ENCODE peak calls at places on chromosomes 12 and 14, in eight cellular contexts. L is activated CD4-positive, alpha-beta T cell treated with anti-CD3 and anti-CD28 coated beads for 48 hours; H is fibroblast of the aortic adventitia; N is ovary; V is activated T-cell treated with anti-CD3 and anti-CD28 coated beads, Interleukin-2, amount 50 U/mL, for 48 hours; J is fibroblast of lung; I is GM23338; D is non-pigmented ciliary epithelial cell. F is an unnamed sample.
A peak's percentile ranks its signal among the peaks of the same experiment; 100 is the strongest.

GRCh38 chr12:111529424-111530368 is 69.4 kb downstream of the ATXN2 start:
- DNase-seq in J (peak; percentile 56), N (peak; percentile 47), V (peak; percentile 75), L (peak; percentile 70), I (peak; percentile 84), H (peak; percentile 59), D (peak; percentile 10), F (peak; percentile 8)

GRCh38 chr12:89450922-89451321 is 73.7 kb downstream of the GALNT4 start:
- DNase-seq in L (no peak), V (no peak), H (peak; percentile 80), D (no peak), I (peak; percentile 56), J (peak; percentile 87), N (no peak), F (no peak)

GRCh38 chr12:30968211-30968610 is 41.7 kb downstream of the TSPAN11 start:
- DNase-seq in D (no peak), J (no peak), L (no peak), I (no peak), H (no peak), V (no peak), N (no peak), F (no peak)

GRCh38 chr12:79063258-79063657 is 198.7 kb downstream of the SYT1 start:
- DNase-seq in J (peak; percentile 60), L (no peak), H (peak; percentile 22), D (no peak), I (peak; percentile 59), N (no peak), V (no peak), F (no peak)

GRCh38 chr12:103208006-103208405 is 250.5 kb downstream of the ASCL1 start:
- DNase-seq in N (no peak), V (no peak), I (no peak), D (no peak), H (no peak), J (no peak), L (no peak), F (no peak)

GRCh38 chr14:95446470-95446869 is 70.0 kb downstream of the SYNE3 start:
- DNase-seq in V (no peak), D (no peak), L (no peak), I (no peak), J (no peak), H (no peak), N (no peak), F (no peak)

GRCh38 chr12:47731723-47732122 is 6.4 kb upstream of the ENDOU start:
- DNase-seq in N (no peak), D (no peak), J (no peak), L (no peak), H (no peak), V (no peak), I (no peak), F (no peak)

GRCh38 chr12:18250313-18250916 is 10.9 kb upstream of the PIK3C2G start:
- DNase-seq in H (peak; percentile 87), V (no peak), I (peak; percentile 93), L (no peak), J (peak; percentile 60), D (no peak), N (no peak), F (peak; percentile 10)

GRCh38 chr12:54935235-54935951 is 49.2 kb downstream of the TESPA1 start:
- DNase-seq in V (peak; percentile 65), N (no peak), I (no peak), D (peak; percentile 89), H (peak; percentile 87), J (peak; percentile 96), L (peak; percentile 54), F (peak; percentile 64)

GRCh38 chr12:89417246-89417977 is 65.1 kb upstream of the DUSP6 start:
- DNase-seq in D (no peak), L (no peak), H (peak; percentile 52), V (no peak), N (no peak), I (no peak), J (peak; percentile 52), F (no peak)

GRCh38 chr14:34325493-34325892 is 136.5 kb downstream of the SPTSSA start:
- DNase-seq in D (no peak), J (no peak), L (no peak), N (no peak), V (no peak), H (no peak), I (no peak), F (no peak)

GRCh38 chr12:51827925-51828818 is 20.3 kb downstream of the FIGNL2 start:
- DNase-seq in H (peak; percentile 47), L (peak; percentile 82), J (peak; percentile 87), D (peak; percentile 24), I (no peak), N (no peak), V (peak; percentile 82), F (no peak)

GRCh38 chr12:48040294-48040820 is 36.1 kb upstream of the COL2A1 start:
- DNase-seq in L (no peak), V (no peak), I (no peak), D (no peak), J (no peak), H (no peak), N (no peak), F (no peak)

GRCh38 chr14:101862711-101863110 is 101.2 kb downstream of the PPP2R5C start:
- DNase-seq in H (peak; percentile 9), V (no peak), D (no peak), N (no peak), L (no peak), I (no peak), J (peak; percentile 79), F (no peak)

GRCh38 chr14:67738740-67739504 is 37.2 kb downstream of the RDH12 start:
- DNase-seq in L (peak; percentile 13), D (peak; percentile 59), I (no peak), N (no peak), V (peak; percentile 26), H (peak; percentile 99), J (peak; percentile 86), F (no peak)

GRCh38 chr12:114512351-114512750 is 106.4 kb upstream of the TBX5 start:
- DNase-seq in J (no peak), D (no peak), L (no peak), I (peak; percentile 43), H (no peak), V (no peak), N (no peak), F (no peak)

GRCh38 chr12:116929885-116930284 is 19.1 kb downstream of the FBXW8 start:
- DNase-seq in N (no peak), D (no peak), J (no peak), H (no peak), L (no peak), V (no peak), I (no peak), F (no peak)

GRCh38 chr12:72024613-72025012 is 86.0 kb downstream of the TPH2 start:
- DNase-seq in L (no peak), V (no peak), N (no peak), I (no peak), J (no peak), H (no peak), D (no peak), F (no peak)

GRCh38 chr12:85130631-85131030 is 94.5 kb downstream of the LRRIQ1 start:
- DNase-seq in H (peak; percentile 2), L (no peak), V (no peak), J (peak; percentile 13), N (no peak), I (peak; percentile 5), D (no peak), F (no peak)

GRCh38 chr12:96249196-96250118 is 55.3 kb downstream of the ELK3 start:
- DNase-seq in N (no peak), J (peak; percentile 64), L (no peak), H (peak; percentile 47), I (no peak), V (peak; percentile 13), D (no peak), F (no peak)

GRCh38 chr12:115440438-115440837 is 756.5 kb upstream of the TBX3 start:
- DNase-seq in N (no peak), V (no peak), L (no peak), J (peak; percentile 66), I (no peak), D (peak; percentile 9), H (peak; percentile 61), F (no peak)

GRCh38 chr12:75842119-75842518 is 189.5 kb downstream of the PHLDA1 start:
- DNase-seq in L (no peak), D (no peak), N (no peak), V (no peak), I (no peak), J (peak; percentile 38), H (no peak), F (no peak)

GRCh38 chr12:44930972-44931600 is 55.0 kb upstream of the NELL2 start:
- DNase-seq in D (peak; percentile 34), L (no peak), N (no peak), J (peak; percentile 49), V (no peak), H (peak; percentile 80), I (peak; percentile 95), F (no peak)

GRCh38 chr14:59691266-59691665 is 114.7 kb upstream of the CCDC175 start:
- DNase-seq in D (no peak), L (no peak), I (no peak), N (no peak), V (no peak), J (no peak), H (no peak), F (no peak)

GRCh38 chr14:59126714-59127436 is 61.6 kb upstream of the DAAM1 start:
- DNase-seq in D (peak; percentile 14), J (peak; percentile 51), V (peak; percentile 20), H (peak; percentile 76), N (no peak), I (peak; percentile 76), L (peak; percentile 17), F (peak; percentile 30)

GRCh38 chr14:70796551-70796950 is 12.8 kb downstream of the MAP3K9 start:
- DNase-seq in V (no peak), L (no peak), H (no peak), J (no peak), D (no peak), N (no peak), I (no peak), F (no peak)

GRCh38 chr12:110289021-110289710 is 8.1 kb downstream of the ATP2A2 start:
- DNase-seq in D (no peak), H (no peak), J (no peak), I (no peak), V (no peak), L (no peak), N (no peak), F (no peak)

GRCh38 chr12:27801630-27802029 is 21.6 kb upstream of the MANSC4 start:
- DNase-seq in H (no peak), I (no peak), J (no peak), D (no peak), L (no peak), N (no peak), V (no peak), F (no peak)

F was measured in Panc1.